ENCODE peak calls at places on chromosome 3, in eight cellular contexts. V, N, O, C, Z, D, X and K are unnamed samples.

GRCh38 chr3:98846101-98846500 is 55.4 kb downstream of the DCBLD2 start:
- DNase-seq in C (no peak), N (no peak), V (no peak), X (no peak), D (no peak), Z (no peak), O (no peak), K (no peak)

GRCh38 chr3:128322030-128323022 is 144.4 kb downstream of the DNAJB8 start:
- DNase-seq in V (no peak), N (peak; percentile 53), O (no peak), D (peak; percentile 78), X (peak; percentile 68), Z (peak; percentile 68), C (no peak), K (peak; percentile 13)

GRCh38 chr3:119469378-119470189 is 821 bp downstream of the POGLUT1 start:
- DNase-seq in O (no peak), C (peak; percentile 34), D (no peak), Z (no peak), N (no peak), X (peak; percentile 49), V (peak; percentile 20), K (no peak)

GRCh38 chr3:45987368-45988099 is 8.1 kb downstream of the FYCO1 start:
- DNase-seq in V (peak; percentile 68), D (peak; percentile 59), C (no peak), O (peak; percentile 96), N (no peak), X (peak; percentile 70), Z (no peak), K (no peak)

GRCh38 chr3:170553788-170554620 is 31.9 kb downstream of the SLC7A14 start:
- DNase-seq in V (no peak), D (no peak), N (no peak), Z (no peak), C (no peak), X (no peak), O (peak; percentile 55), K (no peak)

GRCh38 chr3:160792445-160793039 is 36.5 kb downstream of the PPM1L start:
- DNase-seq in N (no peak), C (no peak), X (no peak), O (no peak), D (no peak), Z (no peak), V (no peak), K (no peak)

GRCh38 chr3:195249858-195250464 is 21.0 kb downstream of the XXYLT1 start:
- DNase-seq in C (no peak), V (peak; percentile 19), D (no peak), O (peak; percentile 90), Z (no peak), N (peak; percentile 10), X (peak; percentile 19), K (no peak)

GRCh38 chr3:133535971-133536634 is 37.4 kb upstream of the CDV3 start:
- DNase-seq in V (no peak), Z (peak; percentile 81), N (peak; percentile 61), O (no peak), X (no peak), C (peak; percentile 68), D (peak; percentile 58), K (peak; percentile 88)

GRCh38 chr3:17515445-17516227 is 226.8 kb downstream of the TBC1D5 start:
- DNase-seq in Z (no peak), D (no peak), N (no peak), C (no peak), O (no peak), X (no peak), V (no peak), K (no peak)

GRCh38 chr3:189282751-189283150 is 111.0 kb downstream of the TPRG1 start:
- DNase-seq in D (no peak), C (no peak), Z (no peak), V (no peak), N (no peak), O (no peak), X (no peak), K (no peak)

GRCh38 chr3:13234664-13235063 is 161.4 kb upstream of the IQSEC1 start:
- DNase-seq in C (no peak), D (no peak), V (no peak), N (no peak), Z (no peak), X (no peak), O (no peak), K (no peak)

GRCh38 chr3:28972921-28973320 is 307.9 kb upstream of the RBMS3 start:
- DNase-seq in N (no peak), O (no peak), Z (no peak), D (no peak), X (no peak), C (no peak), V (no peak), K (no peak)

GRCh38 chr3:138624518-138624917 is 15.9 kb downstream of the FAIM start:
- DNase-seq in Z (no peak), V (no peak), N (no peak), X (no peak), D (no peak), C (no peak), O (no peak), K (no peak)

GRCh38 chr3:8848696-8849131 is 79.3 kb upstream of the OXTR start:
- DNase-seq in O (no peak), X (no peak), N (no peak), D (no peak), V (no peak), Z (no peak), C (no peak), K (no peak)

GRCh38 chr3:64264491-64265109 is 39.3 kb upstream of the PRICKLE2 start:
- DNase-seq in D (no peak), Z (no peak), V (peak; percentile 30), N (no peak), O (no peak), C (no peak), X (no peak), K (no peak)

GRCh38 chr3:49723301-49723630 is 485 bp downstream of the GMPPB start:
- DNase-seq in O (no peak), C (peak; percentile 83), V (peak; percentile 50), N (peak; percentile 88), D (peak; percentile 89), X (peak; percentile 69), Z (no peak), K (no peak)

GRCh38 chr3:115986555-115987207 is 363.4 kb downstream of the GAP43 start:
- DNase-seq in Z (no peak), O (no peak), D (no peak), X (no peak), C (peak; percentile 32), N (no peak), V (no peak), K (no peak)

GRCh38 chr3:132273043-132273442 is 44.2 kb upstream of the ACP3 start:
- DNase-seq in V (no peak), O (no peak), C (no peak), N (no peak), Z (no peak), X (no peak), D (no peak), K (no peak)

GRCh38 chr3:195929452-195929851 is 21.1 kb upstream of the TNK2 start:
- DNase-seq in V (no peak), X (no peak), N (no peak), O (no peak), D (no peak), C (no peak), Z (no peak), K (no peak)

GRCh38 chr3:143119974-143120715 is 574 bp downstream of the CHST2 start:
- DNase-seq in D (no peak), O (peak; percentile 75), V (peak; percentile 15), C (peak; percentile 34), Z (peak; percentile 58), X (peak; percentile 30), N (peak; percentile 29), K (no peak)
- TF ChIP-seq CTCF in D (no peak), O (no peak), V (no peak), C (no peak), Z (no peak), X (no peak), N (no peak), K (no peak)

DNA sequence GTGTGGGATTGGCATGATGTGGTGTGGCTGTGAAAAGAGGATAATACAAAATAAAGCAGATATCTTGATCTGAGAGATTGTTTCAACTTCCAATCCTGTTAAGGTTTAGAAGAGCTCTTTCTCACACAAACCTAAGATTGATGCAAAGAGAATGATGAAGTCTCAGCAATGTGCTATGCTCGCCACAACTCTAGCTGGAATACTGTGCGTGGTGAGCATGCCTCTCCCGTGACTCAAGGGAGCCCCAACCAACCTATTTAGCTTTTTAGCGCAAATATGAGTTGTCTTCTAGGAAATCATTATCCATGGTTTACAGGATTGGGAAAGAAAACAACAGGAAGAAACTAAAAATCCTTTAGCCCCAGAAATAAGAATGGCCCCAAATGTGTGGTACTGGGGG is 28.5 kb downstream of the BTLA start:
- DNase-seq in X (no peak), O (no peak), C (no peak), D (no peak), Z (no peak), V (no peak), N (no peak), K (peak; percentile 0)
- H3K27me3 ChIP-seq in X (no peaks in the 10 kb centered on the region), O (no peaks in the 10 kb centered on the region), C (no peaks in the 10 kb centered on the region), D (no peaks in the 10 kb centered on the region), Z (no peaks in the 10 kb centered on the region), V (no peaks in the 10 kb centered on the region), N (no peaks in the 10 kb centered on the region), K (no peaks in the 10 kb centered on the region)

DNA sequence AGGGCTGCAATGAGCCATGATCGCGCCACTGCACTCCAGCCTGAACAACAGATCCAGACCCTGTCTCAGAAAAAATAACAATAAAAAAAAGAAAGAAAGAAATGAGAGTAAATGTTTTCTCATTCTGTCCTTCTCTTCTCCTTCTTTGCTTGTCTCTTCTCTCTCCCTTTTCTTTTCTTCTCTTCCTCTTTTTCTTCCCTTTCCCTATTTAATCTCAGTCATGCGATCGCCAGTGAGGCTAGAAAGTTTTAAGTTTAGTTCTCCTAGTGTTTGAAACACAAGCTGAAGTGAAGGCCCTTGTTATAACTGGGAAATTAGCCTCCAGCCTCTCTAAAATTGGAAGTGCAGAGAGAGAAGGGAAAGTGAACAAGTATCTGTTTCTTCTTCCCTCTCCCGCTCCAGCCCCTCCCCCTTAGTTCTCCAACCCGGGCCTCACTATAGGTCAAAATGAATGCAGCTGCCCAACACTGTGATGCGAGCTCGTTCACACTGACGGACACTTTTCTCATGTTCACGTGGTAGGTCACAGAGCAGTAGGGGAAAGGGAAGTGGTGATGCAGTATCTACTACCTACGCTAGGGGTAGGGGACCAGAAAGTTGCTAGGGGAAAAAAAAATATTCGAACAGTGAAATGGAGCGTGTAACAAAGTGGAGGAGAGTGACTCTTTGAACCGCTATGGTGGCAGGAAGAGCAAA is 23.4 kb upstream of the TSC22D2 start:
- DNase-seq in N (no peak), V (no peak), Z (peak; percentile 50), C (peak; percentile 62), X (peak; percentile 45), D (peak; percentile 61), O (no peak), K (no peak)
- TF ChIP-seq CTCF in N (no peak), V (no peak), Z (peak; percentile 10), C (peak; percentile 12), X (no peak), D (no peak), O (no peak), K (peak; percentile 22)

DNA sequence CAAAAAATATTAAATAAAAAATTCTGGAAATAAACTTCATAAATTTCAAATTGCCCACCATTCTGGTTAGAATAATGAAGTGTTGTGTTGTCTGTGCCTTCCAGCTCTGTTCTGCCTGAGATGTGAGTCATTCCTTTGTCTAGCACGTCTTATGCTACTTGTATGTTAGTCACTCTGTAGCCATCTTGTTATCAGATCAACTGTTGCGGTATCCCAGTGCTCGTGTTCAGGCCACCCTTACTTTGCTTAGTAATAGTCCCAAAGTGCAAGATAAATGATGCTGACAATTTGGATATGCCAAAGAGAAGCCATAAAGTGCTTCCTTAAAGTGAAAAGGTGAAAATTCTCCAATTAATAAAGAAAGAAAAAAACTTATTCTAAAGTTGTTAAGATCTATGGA is 527.5 kb downstream of the NAALADL2 start:
- DNase-seq in V (no peak), N (no peak), O (no peak), D (no peak), Z (no peak), X (no peak), C (no peak), K (peak; percentile 49)
- H3K27me3 ChIP-seq in V (no peaks in the 10 kb centered on the region), N (no peaks in the 10 kb centered on the region), O (no peaks in the 10 kb centered on the region), D (no peaks in the 10 kb centered on the region), Z (no peaks in the 10 kb centered on the region), X (no peaks in the 10 kb centered on the region), C (no peaks in the 10 kb centered on the region), K (no peaks in the 10 kb centered on the region)